ENCODE peak calls at places on chromosomes 11 and 22, in ten cellular contexts. J is A549, Q is IMR-90, K is adrenal gland, S is tibial nerve, B is transverse colon, H is breast epithelium, T is uterus, M is prostate gland, C is heart left ventricle. E is an unnamed sample.

GRCh38 chr11:67494371-67495233 is 10.6 kb downstream of the PITPNM1 start:
- DNase-seq in J (no peak), H (no peak), C (no peak), M (no peak), T (no peak), Q (no peak), S (no peak), B (no peak), K (no peak), E (no peak)

GRCh38 chr22:26464312-26464711 is 19.3 kb downstream of the HPS4 start:
- DNase-seq in J (no peak), Q (no peak), H (no peak), T (no peak), S (peak; percentile 37), C (no peak), K (no peak), M (no peak), B (no peak), E (peak; percentile 18)

GRCh38 chr11:69437001-69437875 is 44.2 kb upstream of the LINC01488 start:
- DNase-seq in C (no peak), Q (no peak), S (no peak), M (no peak), T (no peak), J (peak; percentile 71), H (no peak), K (no peak), B (no peak), E (no peak)

GRCh38 chr11:117819096-117820040 is 5.2 kb downstream of the FXYD2 start:
- DNase-seq in S (no peak), H (no peak), J (peak; percentile 62), T (peak; percentile 53), C (peak; percentile 67), M (no peak), K (peak; percentile 72), B (peak; percentile 76), Q (peak; percentile 63), E (peak; percentile 86)

GRCh38 chr11:64078294-64078693 is 42.6 kb downstream of the FLRT1 start:
- DNase-seq in B (no peak), Q (no peak), C (peak; percentile 39), T (no peak), H (no peak), J (no peak), M (no peak), K (no peak), S (no peak), E (no peak)

GRCh38 chr22:39472570-39473556 is 16.1 kb downstream of the MGAT3 start:
- DNase-seq in B (peak; percentile 79), K (no peak), Q (no peak), C (no peak), T (no peak), J (no peak), M (no peak), S (no peak), H (no peak), E (peak; percentile 43)

GRCh38 chr11:6405039-6405667 is 13.7 kb downstream of the APBB1 start:
- DNase-seq in K (no peak), T (no peak), M (no peak), H (no peak), J (no peak), C (no peak), S (no peak), B (no peak), Q (no peak), E (no peak)

GRCh38 chr11:22467741-22468140 is 129.6 kb downstream of the SLC17A6 start:
- DNase-seq in K (no peak), Q (peak; percentile 4), M (no peak), B (no peak), S (no peak), H (no peak), C (no peak), J (no peak), T (no peak), E (no peak)

GRCh38 chr11:132220464-132220863 is 850.0 kb downstream of the NTM start:
- DNase-seq in M (no peak), J (no peak), C (no peak), S (no peak), B (no peak), Q (peak; percentile 74), T (no peak), K (no peak), H (no peak), E (no peak)

GRCh38 chr22:37972527-37972926 is 11.8 kb downstream of the SOX10 start:
- DNase-seq in S (no peak), Q (no peak), C (no peak), H (no peak), T (no peak), J (no peak), K (no peak), B (no peak), M (no peak), E (peak; percentile 60)
- TF ChIP-seq CTCF in S (no peak), Q (no peak), C (no peak), H (no peak), T (no peak), J (no peak), K (no peak), B (no peak), M (no peak), E (no peak)

GRCh38 chr11:95337175-95337957 is 106.4 kb upstream of the SESN3 start:
- DNase-seq in H (no peak), K (peak; percentile 33), M (peak; percentile 64), B (peak; percentile 43), Q (peak; percentile 33), T (peak; percentile 53), S (peak; percentile 45), C (peak; percentile 72), J (no peak), E (peak; percentile 43)
- H3K27ac ChIP-seq in H (peak overlapping the region; percentile 93), K (peak overlapping the region; percentile 57), M (peak overlapping the region; percentile 75), B (peak overlapping the region; percentile 81), Q (peak overlapping the region; percentile 64), T (peak overlapping the region; percentile 93), S (peak overlapping the region; percentile 92), C (peak overlapping the region; percentile 83), J (no peak overlapping the region), E (peak overlapping the region; percentile 87)

GRCh38 chr11:57172031-57172430 is 9.7 kb upstream of the LRRC55 start:
- DNase-seq in H (no peak), Q (no peak), J (no peak), C (no peak), B (no peak), K (no peak), M (no peak), S (no peak), T (no peak), E (no peak)
- TF ChIP-seq POLR2A in H (no peak), Q (no peak), J (no peak), C (no peak), B (no peak), K (no peak), M (no peak), S (no peak), T (no peak), E (no peak)

GRCh38 chr22:41500303-41500702 is 31.4 kb downstream of the ACO2 start:
- DNase-seq in J (no peak), K (no peak), H (no peak), B (no peak), M (no peak), T (no peak), C (no peak), Q (no peak), S (no peak), E (no peak)

GRCh38 chr22:41499624-41500280 is 30.8 kb downstream of the ACO2 start:
- DNase-seq in S (no peak), T (no peak), H (no peak), K (no peak), Q (no peak), B (no peak), M (no peak), C (no peak), J (no peak), E (no peak)

GRCh38 chr22:41498322-41498721 is 29.4 kb downstream of the ACO2 start:
- DNase-seq in K (no peak), C (no peak), Q (no peak), S (no peak), J (no peak), M (no peak), T (no peak), H (no peak), B (no peak), E (no peak)

GRCh38 chr22:41504397-41504796 is 35.5 kb downstream of the ACO2 start:
- DNase-seq in Q (no peak), K (peak; percentile 81), C (peak; percentile 66), M (no peak), J (no peak), S (no peak), H (no peak), T (no peak), B (no peak), E (no peak)

DNA sequence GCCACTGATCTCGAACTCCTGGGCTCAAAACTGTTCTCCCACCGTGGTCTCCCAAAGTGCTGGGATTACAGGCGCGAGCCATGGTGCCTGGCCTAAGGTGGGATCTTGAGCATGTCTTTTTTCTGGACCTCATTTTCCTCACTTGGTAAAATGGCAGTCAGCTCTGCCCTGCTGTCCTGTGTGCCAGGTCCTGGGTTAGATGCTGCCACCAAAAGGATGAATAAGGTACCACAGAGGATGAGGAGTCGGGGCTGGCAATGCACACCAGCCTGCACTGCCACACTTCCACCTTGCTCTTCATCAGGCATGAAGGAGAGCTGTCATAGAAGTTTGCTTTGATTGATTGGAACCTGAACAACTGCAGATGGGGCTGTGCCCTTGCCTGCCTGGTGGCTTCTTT is 32.3 kb downstream of the ACO2 start:
- DNase-seq in S (no peak), Q (no peak), T (no peak), M (no peak), K (no peak), C (no peak), J (peak; percentile 33), H (no peak), B (no peak), E (peak; percentile 49)
- TF ChIP-seq CTCF in S (peak; percentile 32), Q (peak; percentile 16), T (no peak), M (no peak), K (no peak), C (no peak), J (peak; percentile 20), H (no peak), B (peak; percentile 24), E (peak; percentile 19)

E was measured in testis.